ENCODE peak calls at places on chromosome 1, in nine cellular contexts. One of them, this sample, is unnamed.

GRCh38 chr1:239386453-239387303 is at the start of gene CHRM3:
- DNase-seq in GM12865: no peak
- DNase-seq in A549: peak
- DNase-seq in aorta: peak
- DNase-seq in astrocyte of the spinal cord: peak
- DNase-seq in GM23248: peak
- DNase-seq in brain microvascular endothelial cell: no peak
- DNase-seq in foreskin fibroblast: peak
- DNase-seq in cardiac muscle cell: peak
- DNase-seq in this sample: peak

GRCh38 chr1:77438239-77438913 is 156.6 kb downstream of the AK5 start:
- DNase-seq in foreskin fibroblast: no peak
- DNase-seq in cardiac muscle cell: no peak
- DNase-seq in brain microvascular endothelial cell: peak
- DNase-seq in A549: no peak
- DNase-seq in GM12865: no peak
- DNase-seq in astrocyte of the spinal cord: peak
- DNase-seq in aorta: no peak
- DNase-seq in GM23248: peak
- DNase-seq in this sample: peak

GRCh38 chr1:233349137-233349536 is 21.6 kb downstream of the MAP3K21 start:
- DNase-seq in aorta: no peak
- DNase-seq in foreskin fibroblast: no peak
- DNase-seq in brain microvascular endothelial cell: no peak
- DNase-seq in GM12865: no peak
- DNase-seq in astrocyte of the spinal cord: no peak
- DNase-seq in cardiac muscle cell: no peak
- DNase-seq in A549: no peak
- DNase-seq in GM23248: no peak
- DNase-seq in this sample: no peak

GRCh38 chr1:55076356-55076755 is 37.0 kb downstream of the PCSK9 start:
- DNase-seq in cardiac muscle cell: no peak
- DNase-seq in A549: no peak
- DNase-seq in brain microvascular endothelial cell: no peak
- DNase-seq in GM12865: no peak
- DNase-seq in foreskin fibroblast: no peak
- DNase-seq in GM23248: peak
- DNase-seq in aorta: no peak
- DNase-seq in astrocyte of the spinal cord: peak
- DNase-seq in this sample: no peak

GRCh38 chr1:61273861-61274260 is 191.5 kb downstream of the NFIA start:
- DNase-seq in aorta: no peak
- DNase-seq in astrocyte of the spinal cord: no peak
- DNase-seq in GM23248: no peak
- DNase-seq in foreskin fibroblast: no peak
- DNase-seq in GM12865: no peak
- DNase-seq in brain microvascular endothelial cell: no peak
- DNase-seq in cardiac muscle cell: no peak
- DNase-seq in A549: no peak
- DNase-seq in this sample: no peak

GRCh38 chr1:24156542-24157260 is 13.8 kb upstream of the IL22RA1 start:
- DNase-seq in GM23248: no peak
- DNase-seq in A549: no peak
- DNase-seq in GM12865: no peak
- DNase-seq in brain microvascular endothelial cell: no peak
- DNase-seq in aorta: no peak
- DNase-seq in cardiac muscle cell: no peak
- DNase-seq in foreskin fibroblast: no peak
- DNase-seq in astrocyte of the spinal cord: no peak
- DNase-seq in this sample: no peak

GRCh38 chr1:202998836-202999750 is 8.1 kb upstream of the TMEM183A start:
- DNase-seq in foreskin fibroblast: peak
- DNase-seq in A549: peak
- DNase-seq in GM23248: peak
- DNase-seq in aorta: no peak
- DNase-seq in GM12865: peak
- DNase-seq in cardiac muscle cell: peak
- DNase-seq in brain microvascular endothelial cell: peak
- DNase-seq in astrocyte of the spinal cord: peak
- DNase-seq in this sample: no peak

GRCh38 chr1:155329980-155330598 is 9.4 kb downstream of the RUSC1 start:
- DNase-seq in GM12865: no peak
- DNase-seq in GM23248: no peak
- DNase-seq in astrocyte of the spinal cord: no peak
- DNase-seq in cardiac muscle cell: no peak
- DNase-seq in brain microvascular endothelial cell: no peak
- DNase-seq in foreskin fibroblast: no peak
- DNase-seq in aorta: peak
- DNase-seq in A549: no peak
- DNase-seq in this sample: no peak

GRCh38 chr1:228697209-228698016 is 37.9 kb upstream of the RHOU start:
- DNase-seq in GM12865: no peak
- DNase-seq in foreskin fibroblast: peak
- DNase-seq in aorta: peak
- DNase-seq in astrocyte of the spinal cord: peak
- DNase-seq in GM23248: peak
- DNase-seq in cardiac muscle cell: peak
- DNase-seq in A549: peak
- DNase-seq in brain microvascular endothelial cell: peak
- DNase-seq in this sample: peak

GRCh38 chr1:23013657-23014056 is 2.0 kb downstream of the TEX46 start:
- DNase-seq in cardiac muscle cell: peak
- DNase-seq in brain microvascular endothelial cell: no peak
- DNase-seq in foreskin fibroblast: no peak
- DNase-seq in aorta: no peak
- DNase-seq in A549: peak
- DNase-seq in GM12865: peak
- DNase-seq in GM23248: no peak
- DNase-seq in astrocyte of the spinal cord: peak
- DNase-seq in this sample: no peak

GRCh38 chr1:145917595-145917994 is 922 bp downstream of the PEX11B start:
- DNase-seq in GM12865: no peak
- DNase-seq in GM23248: peak
- DNase-seq in foreskin fibroblast: no peak
- DNase-seq in aorta: no peak
- DNase-seq in cardiac muscle cell: no peak
- DNase-seq in A549: no peak
- DNase-seq in astrocyte of the spinal cord: no peak
- DNase-seq in brain microvascular endothelial cell: no peak
- DNase-seq in this sample: no peak

DNA sequence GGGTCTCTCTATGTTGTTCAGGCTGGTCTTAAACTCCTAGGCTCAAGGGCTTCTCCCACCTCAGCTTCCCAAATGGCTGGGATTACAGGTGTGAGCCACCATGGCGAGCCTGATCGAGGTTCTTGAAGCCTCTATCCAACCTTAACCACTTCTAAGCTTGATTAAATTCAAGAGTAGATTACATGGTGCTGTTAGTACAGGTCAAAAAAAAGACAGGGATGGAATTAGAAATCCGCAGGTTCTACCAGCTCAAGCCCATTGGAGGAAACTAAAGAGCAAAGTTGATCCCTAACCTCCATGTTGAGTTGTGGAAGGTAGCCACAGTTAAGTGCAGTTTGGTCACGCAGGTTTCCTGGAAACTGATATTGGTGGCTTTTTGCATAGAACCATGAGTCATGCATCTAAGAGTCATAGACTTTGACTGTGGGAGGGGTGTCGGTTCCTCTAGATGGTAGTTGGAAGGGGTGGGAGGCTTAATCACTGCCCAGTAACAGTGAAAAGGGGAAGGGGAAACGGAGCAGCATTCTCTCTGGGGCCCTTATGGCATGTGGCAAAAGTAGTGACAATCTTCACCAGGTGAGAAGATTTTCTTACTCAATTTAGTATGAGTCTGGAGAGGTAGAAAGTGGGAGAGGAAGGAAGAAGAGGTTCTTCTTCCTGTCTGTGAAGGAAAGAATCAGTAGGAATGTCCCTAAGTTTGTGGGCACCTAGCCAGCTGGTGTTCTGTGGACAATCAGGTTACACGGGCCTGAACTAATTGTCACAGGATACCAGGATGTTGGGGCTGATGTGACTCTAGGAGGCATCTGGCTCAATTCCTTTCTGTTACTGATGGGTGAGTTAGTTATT is 7.0 kb downstream of the CD53 start:
- DNase-seq in aorta: no peak
- DNase-seq in cardiac muscle cell: no peak
- DNase-seq in brain microvascular endothelial cell: no peak
- DNase-seq in A549: no peak
- DNase-seq in foreskin fibroblast: no peak
- DNase-seq in GM12865: peak
- DNase-seq in astrocyte of the spinal cord: no peak
- DNase-seq in GM23248: peak
- DNase-seq in this sample: no peak
- H3K4me3 ChIP-seq in aorta: no peak
- H3K4me3 ChIP-seq in cardiac muscle cell: no peak
- H3K4me3 ChIP-seq in brain microvascular endothelial cell: no peak
- H3K4me3 ChIP-seq in A549: no peak
- H3K4me3 ChIP-seq in foreskin fibroblast: no peak
- H3K4me3 ChIP-seq in GM12865: peak
- H3K4me3 ChIP-seq in astrocyte of the spinal cord: no peak
- H3K4me3 ChIP-seq in GM23248: no peak
- H3K4me3 ChIP-seq in this sample: no peak

GRCh38 chr1:213419369-213420030 is 368.5 kb downstream of the RPS6KC1 start:
- DNase-seq in brain microvascular endothelial cell: no peak
- DNase-seq in cardiac muscle cell: no peak
- DNase-seq in aorta: no peak
- DNase-seq in foreskin fibroblast: no peak
- DNase-seq in A549: no peak
- DNase-seq in astrocyte of the spinal cord: no peak
- DNase-seq in GM23248: peak
- DNase-seq in GM12865: no peak
- DNase-seq in this sample: no peak

GRCh38 chr1:213425631-213426030 is 374.6 kb downstream of the RPS6KC1 start:
- DNase-seq in astrocyte of the spinal cord: no peak
- DNase-seq in brain microvascular endothelial cell: no peak
- DNase-seq in foreskin fibroblast: no peak
- DNase-seq in aorta: no peak
- DNase-seq in GM23248: no peak
- DNase-seq in cardiac muscle cell: no peak
- DNase-seq in A549: no peak
- DNase-seq in GM12865: no peak
- DNase-seq in this sample: no peak

GRCh38 chr1:213423585-213423984 is 372.5 kb downstream of the RPS6KC1 start:
- DNase-seq in GM12865: no peak
- DNase-seq in aorta: no peak
- DNase-seq in GM23248: no peak
- DNase-seq in A549: no peak
- DNase-seq in foreskin fibroblast: no peak
- DNase-seq in cardiac muscle cell: no peak
- DNase-seq in astrocyte of the spinal cord: no peak
- DNase-seq in brain microvascular endothelial cell: no peak
- DNase-seq in this sample: no peak

GRCh38 chr1:213418268-213419068 is 367.4 kb downstream of the RPS6KC1 start:
- DNase-seq in foreskin fibroblast: no peak
- DNase-seq in aorta: no peak
- DNase-seq in cardiac muscle cell: no peak
- DNase-seq in GM23248: peak
- DNase-seq in A549: no peak
- DNase-seq in GM12865: no peak
- DNase-seq in brain microvascular endothelial cell: no peak
- DNase-seq in astrocyte of the spinal cord: no peak
- DNase-seq in this sample: no peak

DNA sequence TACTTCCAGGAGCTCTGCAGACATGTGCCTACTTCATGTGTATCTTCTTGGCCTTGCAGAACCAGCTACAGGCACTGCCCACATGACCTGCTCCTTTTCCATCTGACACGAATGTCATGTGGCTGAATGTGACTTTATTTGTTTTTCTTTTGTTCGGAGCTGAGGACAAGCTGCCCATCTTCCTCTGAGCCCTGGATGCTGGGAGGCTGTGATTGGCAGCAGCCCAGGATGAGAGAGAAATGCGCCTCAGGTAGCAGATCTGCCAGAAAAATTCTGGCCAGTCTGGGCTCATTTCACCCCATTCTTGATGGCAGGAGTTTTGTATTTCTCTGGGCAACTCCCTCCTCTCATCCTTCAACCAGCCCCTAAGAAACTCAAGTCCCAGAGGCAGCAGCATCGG is 372.0 kb downstream of the RPS6KC1 start:
- DNase-seq in astrocyte of the spinal cord: no peak
- DNase-seq in foreskin fibroblast: no peak
- DNase-seq in A549: no peak
- DNase-seq in GM12865: no peak
- DNase-seq in brain microvascular endothelial cell: no peak
- DNase-seq in GM23248: no peak
- DNase-seq in cardiac muscle cell: no peak
- DNase-seq in aorta: no peak
- DNase-seq in this sample: no peak
- H3K4me3 ChIP-seq in astrocyte of the spinal cord: no peak
- H3K4me3 ChIP-seq in foreskin fibroblast: no peak
- H3K4me3 ChIP-seq in A549: no peak
- H3K4me3 ChIP-seq in GM12865: no peak
- H3K4me3 ChIP-seq in brain microvascular endothelial cell: no peak
- H3K4me3 ChIP-seq in GM23248: no peak
- H3K4me3 ChIP-seq in cardiac muscle cell: no peak
- H3K4me3 ChIP-seq in aorta: no peak
- H3K4me3 ChIP-seq in this sample: no peak

GRCh38 chr1:2050482-2050792 is 226 bp downstream of the PRKCZ start:
- DNase-seq in cardiac muscle cell: no peak
- DNase-seq in GM23248: no peak
- DNase-seq in GM12865: no peak
- DNase-seq in A549: peak
- DNase-seq in aorta: no peak
- DNase-seq in astrocyte of the spinal cord: no peak
- DNase-seq in foreskin fibroblast: no peak
- DNase-seq in brain microvascular endothelial cell: no peak
- DNase-seq in this sample: peak
- H3K4me3 ChIP-seq in cardiac muscle cell: peak
- H3K4me3 ChIP-seq in GM23248: no peak
- H3K4me3 ChIP-seq in GM12865: no peak
- H3K4me3 ChIP-seq in A549: peak
- H3K4me3 ChIP-seq in aorta: no peak
- H3K4me3 ChIP-seq in astrocyte of the spinal cord: no peak
- H3K4me3 ChIP-seq in foreskin fibroblast: no peak
- H3K4me3 ChIP-seq in brain microvascular endothelial cell: no peak
- H3K4me3 ChIP-seq in this sample: peak

DNA sequence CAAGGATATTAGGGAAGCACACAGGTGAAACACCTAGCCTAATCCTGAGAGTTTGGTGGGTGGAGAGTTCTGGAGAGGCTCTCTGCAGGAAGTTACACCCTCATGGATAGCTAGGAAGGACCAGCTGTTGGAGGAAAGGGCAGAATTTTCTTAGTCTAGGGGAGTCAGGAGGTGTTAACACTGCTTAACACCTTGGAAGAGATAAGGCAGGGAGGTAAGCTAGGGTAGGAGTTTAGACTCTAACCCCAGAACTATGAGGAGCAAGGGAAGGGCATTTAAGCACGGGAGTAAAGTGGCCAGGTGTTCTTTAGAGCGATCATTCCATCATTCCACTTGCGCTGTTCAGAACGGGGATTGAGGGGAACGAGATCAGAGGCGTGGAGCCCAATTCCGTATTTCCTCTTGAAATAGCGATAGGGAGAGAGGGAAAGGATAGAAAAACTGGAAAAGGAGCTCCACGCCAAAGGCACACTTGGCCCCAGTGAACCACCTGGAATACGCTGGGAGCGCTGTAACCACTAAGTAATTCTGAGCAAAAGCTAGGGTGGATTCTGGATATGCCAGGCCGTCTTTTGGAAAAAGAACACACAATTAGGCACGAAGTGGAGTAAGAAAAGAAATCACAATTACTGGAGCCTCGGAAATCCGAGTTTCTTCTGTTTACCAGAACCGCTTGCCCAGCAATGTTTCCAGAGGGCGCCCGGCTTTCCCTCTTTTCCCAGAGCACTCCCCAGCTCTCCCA is 1.5 kb upstream of the GPR137B start:
- DNase-seq in foreskin fibroblast: no peak
- DNase-seq in cardiac muscle cell: no peak
- DNase-seq in A549: peak
- DNase-seq in GM12865: no peak
- DNase-seq in brain microvascular endothelial cell: no peak
- DNase-seq in GM23248: no peak
- DNase-seq in aorta: no peak
- DNase-seq in astrocyte of the spinal cord: no peak
- DNase-seq in this sample: no peak
- H3K4me3 ChIP-seq in foreskin fibroblast: peak
- H3K4me3 ChIP-seq in cardiac muscle cell: no peak
- H3K4me3 ChIP-seq in A549: peak
- H3K4me3 ChIP-seq in GM12865: peak
- H3K4me3 ChIP-seq in brain microvascular endothelial cell: peak
- H3K4me3 ChIP-seq in GM23248: peak
- H3K4me3 ChIP-seq in aorta: peak
- H3K4me3 ChIP-seq in astrocyte of the spinal cord: peak
- H3K4me3 ChIP-seq in this sample: peak

This sample was measured in MG63.